ENCODE peak calls at places on chromosomes 12 and 14, in nine cellular contexts. V, W, Y, Q, P, E, M, J and L are unnamed samples. For H3K9me3, the result is how much of the 10 kb centered on the place peaks cover.

GRCh38 chr12:50241178-50241577 is 42.1 kb downstream of the LIMA1 start:
- DNase-seq in Y (no peak), Q (no peak), J (no peak), P (no peak), M (no peak), W (no peak), E (peak), V (no peak), L (no peak)

GRCh38 chr14:88706425-88706824 is 86.3 kb downstream of the EML5 start:
- DNase-seq in Q (no peak), W (no peak), M (no peak), J (no peak), E (peak), Y (no peak), V (no peak), P (no peak), L (no peak)

GRCh38 chr12:90253674-90254181 is 545.1 kb upstream of the ATP2B1 start:
- DNase-seq in Q (peak), M (peak), V (peak), P (peak), J (no peak), E (peak), Y (peak), W (peak), L (peak)

GRCh38 chr12:48007206-48007605 is 2.9 kb upstream of the COL2A1 start:
- DNase-seq in Q (no peak), M (no peak), E (no peak), V (no peak), P (no peak), Y (no peak), W (no peak), J (no peak), L (no peak)

GRCh38 chr12:123983822-123984485 is 10.9 kb downstream of the ZNF664 start:
- DNase-seq in V (peak), Y (peak), W (peak), M (no peak), J (no peak), Q (no peak), E (peak), P (peak), L (no peak)

GRCh38 chr12:95700316-95700785 is 90.2 kb downstream of the NTN4 start:
- DNase-seq in J (no peak), V (no peak), Y (no peak), P (no peak), E (peak), W (no peak), Q (no peak), M (no peak), L (peak)

GRCh38 chr14:41830679-41831078 is 224.0 kb downstream of the LRFN5 start:
- DNase-seq in Y (no peak), J (no peak), E (peak), W (no peak), V (peak), Q (no peak), P (no peak), M (no peak), L (peak)

GRCh38 chr12:117408161-117408791 is 46.9 kb upstream of the NOS1 start:
- DNase-seq in E (peak), Q (no peak), V (peak), M (peak), Y (no peak), P (no peak), W (no peak), J (no peak), L (no peak)

GRCh38 chr14:54730156-54730961 is 163.4 kb downstream of the SAMD4A start:
- DNase-seq in W (no peak), P (no peak), Y (peak), E (peak), M (no peak), Q (no peak), J (no peak), V (no peak), L (no peak)

GRCh38 chr12:128259556-128260070 is 7.4 kb upstream of the TMEM132C start:
- DNase-seq in M (peak), E (peak), J (no peak), P (no peak), V (peak), W (no peak), Y (peak), Q (no peak), L (no peak)

GRCh38 chr14:64971452-64971889 is 665 bp downstream of the RAB15 start:
- DNase-seq in Q (no peak), V (no peak), E (no peak), M (no peak), W (no peak), Y (no peak), J (no peak), P (peak), L (no peak)

GRCh38 chr12:76025601-76026575 is 5.7 kb downstream of the PHLDA1 start:
- DNase-seq in J (no peak), W (no peak), Y (no peak), M (no peak), E (peak), P (no peak), Q (no peak), V (no peak), L (no peak)

GRCh38 chr12:8664228-8664963 is 1.8 kb upstream of the MFAP5 start:
- DNase-seq in V (no peak), E (no peak), J (no peak), Y (peak), M (no peak), P (no peak), Q (peak), W (no peak), L (no peak)

GRCh38 chr12:89098390-89099102 is 253.8 kb downstream of the DUSP6 start:
- DNase-seq in W (no peak), M (no peak), Y (no peak), J (no peak), P (no peak), E (no peak), V (no peak), Q (peak), L (no peak)

GRCh38 chr12:6826734-6827436 is 1.3 kb upstream of the P3H3 start:
- DNase-seq in E (no peak), W (no peak), V (no peak), P (no peak), M (no peak), J (no peak), Q (no peak), Y (no peak), L (no peak)

GRCh38 chr12:92132282-92132681 is 13.4 kb downstream of the BTG1 start:
- DNase-seq in J (no peak), Y (no peak), Q (no peak), V (no peak), M (no peak), P (no peak), E (no peak), W (no peak), L (no peak)

GRCh38 chr12:124857921-124858461 is 5.7 kb downstream of the SCARB1 start:
- DNase-seq in Q (no peak), E (no peak), M (no peak), V (no peak), W (no peak), Y (no peak), P (peak), J (no peak), L (no peak)

GRCh38 chr12:124369901-124370378 is 75.0 kb downstream of the RFLNA start:
- DNase-seq in Y (no peak), W (no peak), M (no peak), J (no peak), Q (no peak), P (no peak), V (no peak), E (no peak), L (no peak)

GRCh38 chr12:24596768-24597388 is 352.0 kb downstream of the BCAT1 start:
- DNase-seq in W (no peak), V (no peak), P (no peak), J (no peak), Y (no peak), Q (no peak), M (no peak), E (peak), L (no peak)

GRCh38 chr14:18660585-18660922 is 59.6 kb downstream of the OR11H12 start:
- DNase-seq in M (no peak), E (no peak), Q (no peak), J (no peak), Y (no peak), P (no peak), V (no peak), W (no peak), L (no peak)

GRCh38 chr14:18656627-18657026 is 55.7 kb downstream of the OR11H12 start:
- DNase-seq in M (no peak), Y (no peak), Q (no peak), J (no peak), W (no peak), P (no peak), V (no peak), E (no peak), L (no peak)
- H3K9me3 ChIP-seq in M (under half), Y (under half), Q (under half), J (under half), W (under half), P (under half), V (under half), E (under half), L (under half)

GRCh38 chr14:36519431-36520321 is at the start of gene NKX2-1:
- DNase-seq in E (peak), Y (no peak), M (no peak), P (no peak), V (no peak), J (no peak), Q (no peak), W (no peak), L (no peak)

GRCh38 chr14:36522347-36522971 is 2.4 kb upstream of the NKX2-1 start:
- DNase-seq in J (no peak), Q (no peak), W (no peak), Y (no peak), E (no peak), M (no peak), P (no peak), V (no peak), L (no peak)

GRCh38 chr14:36522972-36523685 is 3.1 kb upstream of the NKX2-1 start:
- DNase-seq in J (no peak), M (no peak), P (no peak), E (no peak), W (no peak), Q (no peak), Y (no peak), V (no peak), L (no peak)

GRCh38 chr14:36520601-36521525 is 831 bp upstream of the NKX2-1 start:
- DNase-seq in J (no peak), P (no peak), V (peak), Q (no peak), W (no peak), M (no peak), E (peak), Y (no peak), L (no peak)

DNA sequence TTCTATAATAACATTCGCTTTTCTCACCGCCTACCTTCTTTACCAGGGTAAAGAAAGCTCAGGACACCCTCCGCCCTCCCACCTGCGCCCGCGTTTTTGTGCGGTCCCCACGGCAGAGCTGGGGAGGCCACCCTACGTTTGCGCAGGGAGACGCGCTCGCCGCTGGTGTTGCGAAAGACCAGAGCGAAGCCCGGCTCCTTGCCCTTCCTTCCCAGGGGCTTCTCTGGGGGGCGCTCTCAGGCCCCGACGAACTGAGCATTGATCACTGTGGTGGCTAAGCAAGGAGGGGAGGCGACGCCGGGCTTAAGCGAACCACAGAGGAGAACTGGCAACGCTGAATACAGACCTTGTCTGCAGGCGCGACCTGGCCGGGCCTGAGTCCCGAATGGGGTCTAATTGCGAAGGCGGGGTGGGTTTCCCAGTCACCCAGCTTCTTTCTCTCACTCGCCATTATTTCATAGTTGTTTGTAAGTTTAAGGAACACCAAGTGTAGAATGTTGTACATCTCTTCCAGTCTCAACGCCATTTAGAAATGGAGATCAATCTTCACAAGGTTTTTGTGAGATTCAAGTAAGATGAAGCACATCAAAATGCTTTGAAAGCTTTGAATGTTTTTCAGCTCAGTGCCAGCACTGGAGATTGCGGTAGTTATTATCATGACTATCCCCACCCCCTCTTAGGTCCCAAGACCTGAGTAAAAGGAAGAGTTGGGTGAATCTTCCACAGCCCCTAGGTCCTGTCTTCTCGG is 1.7 kb upstream of the NKX2-1 start:
- DNase-seq in M (no peak), W (no peak), P (no peak), J (no peak), E (no peak), Y (no peak), Q (no peak), V (no peak), L (no peak)
- H3K9me3 ChIP-seq in M (under half), W (under half), P (under half), J (under half), E (under half), Y (under half), Q (under half), V (under half), L (under half)

GRCh38 chr14:43003845-43004244 is 1397.2 kb downstream of the LRFN5 start:
- DNase-seq in W (no peak), Q (no peak), P (no peak), M (no peak), J (no peak), Y (no peak), V (no peak), E (no peak), L (no peak)
- H3K9me3 ChIP-seq in W (under half), Q (half or more), P (under half), M (under half), J (under half), Y (under half), V (under half), E (under half), L (under half)

GRCh38 chr12:131041216-131041967 is 87.7 kb downstream of the ADGRD1 start:
- DNase-seq in M (no peak), P (no peak), E (no peak), Y (no peak), J (no peak), Q (no peak), V (no peak), W (no peak), L (no peak)
- H3K9me3 ChIP-seq in M (under half), P (under half), E (under half), Y (under half), J (under half), Q (under half), V (under half), W (under half), L (half or more)

GRCh38 chr12:133046698-133047097 is 9.4 kb downstream of the ZNF84 start:
- DNase-seq in W (no peak), V (no peak), E (no peak), Y (no peak), M (no peak), Q (no peak), J (no peak), P (no peak), L (no peak)
- H3K9me3 ChIP-seq in W (half or more), V (under half), E (half or more), Y (half or more), M (under half), Q (half or more), J (half or more), P (half or more), L (half or more)

GRCh38 chr12:132937476-132937875 is 18.6 kb downstream of the ZNF605 start:
- DNase-seq in E (no peak), V (no peak), Y (no peak), M (no peak), Q (no peak), W (no peak), P (no peak), J (no peak), L (no peak)

GRCh38 chr12:132941336-132941954 is 14.7 kb downstream of the ZNF605 start:
- DNase-seq in P (no peak), Y (no peak), E (no peak), W (no peak), J (no peak), Q (no peak), M (no peak), V (no peak), L (no peak)

GRCh38 chr12:132940071-132940719 is 15.9 kb downstream of the ZNF605 start:
- DNase-seq in Q (no peak), W (no peak), V (no peak), P (no peak), J (no peak), E (no peak), Y (no peak), M (no peak), L (no peak)

DNA sequence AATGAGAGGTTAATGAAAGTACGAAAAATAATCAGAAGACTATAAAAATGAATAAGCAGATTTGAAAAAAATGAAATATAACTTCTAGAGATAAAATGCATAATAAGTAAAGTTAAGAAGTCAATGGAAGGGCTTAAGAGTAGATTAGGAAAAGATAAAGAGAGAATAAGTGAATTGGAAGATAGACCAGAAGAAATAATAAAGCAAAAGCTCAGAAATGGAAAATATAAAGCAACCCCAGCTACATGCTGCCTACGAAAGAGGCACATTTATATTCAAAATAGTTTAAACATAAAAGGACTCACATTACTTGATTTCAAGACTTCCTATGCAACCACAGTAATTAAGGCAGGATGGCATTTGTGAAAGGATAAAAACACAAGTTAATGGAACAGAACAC is 19.9 kb downstream of the ZNF605 start:
- DNase-seq in Y (no peak), W (no peak), V (no peak), J (no peak), Q (no peak), M (no peak), E (no peak), P (no peak), L (no peak)
- H3K9me3 ChIP-seq in Y (under half), W (half or more), V (under half), J (under half), Q (half or more), M (under half), E (half or more), P (under half), L (half or more)